ENCODE peak calls at places on chromosome 19, in four cellular contexts. One of them, this sample, is unnamed.

GRCh38 chr19:33426621-33427475 is 53.3 kb downstream of the CEBPG start:
- DNase-seq in aorta: peak; percentile 62
- DNase-seq in AG04450: no peak
- DNase-seq in neuronal stem cell: no peak
- DNase-seq in this sample: peak; percentile 24

GRCh38 chr19:41707502-41707812 is 969 bp upstream of the CEACAM5 start:
- DNase-seq in aorta: no peak
- DNase-seq in AG04450: no peak
- DNase-seq in neuronal stem cell: no peak
- DNase-seq in this sample: no peak

GRCh38 chr19:35260694-35261304 is 8.0 kb upstream of the USF2 start:
- DNase-seq in aorta: peak; percentile 40
- DNase-seq in AG04450: no peak
- DNase-seq in neuronal stem cell: no peak
- DNase-seq in this sample: no peak

GRCh38 chr19:53917356-53917755 is 8.3 kb downstream of the CACNG7 start:
- DNase-seq in aorta: no peak
- DNase-seq in neuronal stem cell: no peak
- DNase-seq in AG04450: no peak
- DNase-seq in this sample: no peak

GRCh38 chr19:35740108-35740422 is 2.2 kb downstream of the IGFLR1 start:
- DNase-seq in aorta: no peak
- DNase-seq in AG04450: no peak
- DNase-seq in neuronal stem cell: no peak
- DNase-seq in this sample: no peak

GRCh38 chr19:42093505-42093904 is 17.5 kb downstream of the ZNF574 start:
- DNase-seq in AG04450: no peak
- DNase-seq in neuronal stem cell: no peak
- DNase-seq in aorta: no peak
- DNase-seq in this sample: no peak

GRCh38 chr19:18697680-18698079 is 14.2 kb downstream of the CRTC1 start:
- DNase-seq in AG04450: no peak
- DNase-seq in neuronal stem cell: no peak
- DNase-seq in aorta: no peak
- DNase-seq in this sample: no peak

GRCh38 chr19:38388310-38389100 is at the start of gene SPRED3:
- DNase-seq in aorta: peak; percentile 87
- DNase-seq in AG04450: no peak
- DNase-seq in neuronal stem cell: no peak
- DNase-seq in this sample: peak; percentile 52

GRCh38 chr19:41409288-41409687 is 11.7 kb downstream of the BCKDHA start:
- DNase-seq in AG04450: no peak
- DNase-seq in neuronal stem cell: no peak
- DNase-seq in aorta: no peak
- DNase-seq in this sample: no peak

GRCh38 chr19:5718579-5719273 is 1.2 kb downstream of the LONP1 start:
- DNase-seq in AG04450: peak; percentile 63
- DNase-seq in neuronal stem cell: no peak
- DNase-seq in aorta: no peak
- DNase-seq in this sample: no peak

GRCh38 chr19:13906525-13906904 is 514 bp downstream of the CC2D1A start:
- DNase-seq in aorta: no peak
- DNase-seq in neuronal stem cell: no peak
- DNase-seq in AG04450: no peak
- DNase-seq in this sample: no peak

GRCh38 chr19:17606786-17607185 is 51.3 kb downstream of the COLGALT1 start:
- DNase-seq in AG04450: no peak
- DNase-seq in neuronal stem cell: no peak
- DNase-seq in aorta: no peak
- DNase-seq in this sample: no peak

GRCh38 chr19:1634938-1635243 is 17.5 kb downstream of the TCF3 start:
- DNase-seq in aorta: no peak
- DNase-seq in AG04450: no peak
- DNase-seq in neuronal stem cell: no peak
- DNase-seq in this sample: no peak

GRCh38 chr19:1632462-1633268 is 19.8 kb downstream of the TCF3 start:
- DNase-seq in aorta: no peak
- DNase-seq in neuronal stem cell: no peak
- DNase-seq in AG04450: no peak
- DNase-seq in this sample: no peak

GRCh38 chr19:1633269-1633606 is 19.2 kb downstream of the TCF3 start:
- DNase-seq in AG04450: no peak
- DNase-seq in aorta: no peak
- DNase-seq in neuronal stem cell: no peak
- DNase-seq in this sample: peak; percentile 39

GRCh38 chr19:1634242-1634937 is 18.0 kb downstream of the TCF3 start:
- DNase-seq in aorta: no peak
- DNase-seq in neuronal stem cell: no peak
- DNase-seq in AG04450: no peak
- DNase-seq in this sample: peak; percentile 21

DNA sequence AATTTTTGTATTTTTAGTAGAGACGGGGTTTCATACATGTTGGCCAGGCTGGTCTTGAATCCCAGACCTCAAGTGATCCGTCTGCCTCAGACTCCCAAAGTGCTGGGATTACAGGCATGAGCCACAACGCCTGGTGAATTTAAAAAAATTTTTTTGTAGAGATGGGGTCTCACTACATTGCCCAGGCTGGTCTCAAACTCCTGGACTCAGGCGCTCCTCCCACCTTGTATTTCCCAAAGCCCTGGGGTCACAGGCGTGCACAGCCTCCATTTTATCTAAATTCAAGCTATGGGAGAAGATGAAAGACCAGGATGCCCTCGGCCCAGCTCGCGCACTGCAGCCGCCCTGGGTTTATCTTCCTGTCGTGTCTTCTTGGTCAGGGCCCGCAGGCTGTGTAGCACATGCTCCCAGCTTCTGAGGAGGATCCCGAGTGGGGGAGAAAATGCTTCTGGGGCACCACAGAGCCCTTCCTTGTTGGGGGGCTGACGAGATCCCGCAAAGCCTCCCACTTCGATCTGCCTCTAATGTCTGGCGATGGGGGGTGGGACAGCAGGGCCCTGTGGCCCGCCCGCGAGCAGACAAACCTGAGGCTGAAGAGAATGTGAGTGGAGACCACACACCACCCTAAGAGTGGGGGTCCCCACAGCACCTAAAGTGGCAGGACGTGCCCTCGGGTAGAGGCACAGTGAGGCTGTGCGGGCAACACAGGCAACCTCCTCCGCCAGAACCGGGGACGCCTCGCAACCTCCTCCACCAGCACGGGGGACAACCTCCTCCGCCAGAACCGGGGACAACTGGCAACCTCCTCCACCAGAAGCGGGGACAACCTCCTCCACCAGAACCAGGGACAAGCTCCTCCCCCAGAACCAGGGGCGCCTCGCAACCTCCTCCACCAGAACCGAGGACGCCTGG is 15.8 kb downstream of the TCF3 start:
- DNase-seq in aorta: no peak
- DNase-seq in neuronal stem cell: no peak
- DNase-seq in AG04450: no peak
- DNase-seq in this sample: no peak
- H3K27ac ChIP-seq in aorta: no peak overlapping the region
- H3K27ac ChIP-seq in neuronal stem cell: no peak overlapping the region
- H3K27ac ChIP-seq in AG04450: no peak overlapping the region
- H3K27ac ChIP-seq in this sample: no peak overlapping the region

DNA sequence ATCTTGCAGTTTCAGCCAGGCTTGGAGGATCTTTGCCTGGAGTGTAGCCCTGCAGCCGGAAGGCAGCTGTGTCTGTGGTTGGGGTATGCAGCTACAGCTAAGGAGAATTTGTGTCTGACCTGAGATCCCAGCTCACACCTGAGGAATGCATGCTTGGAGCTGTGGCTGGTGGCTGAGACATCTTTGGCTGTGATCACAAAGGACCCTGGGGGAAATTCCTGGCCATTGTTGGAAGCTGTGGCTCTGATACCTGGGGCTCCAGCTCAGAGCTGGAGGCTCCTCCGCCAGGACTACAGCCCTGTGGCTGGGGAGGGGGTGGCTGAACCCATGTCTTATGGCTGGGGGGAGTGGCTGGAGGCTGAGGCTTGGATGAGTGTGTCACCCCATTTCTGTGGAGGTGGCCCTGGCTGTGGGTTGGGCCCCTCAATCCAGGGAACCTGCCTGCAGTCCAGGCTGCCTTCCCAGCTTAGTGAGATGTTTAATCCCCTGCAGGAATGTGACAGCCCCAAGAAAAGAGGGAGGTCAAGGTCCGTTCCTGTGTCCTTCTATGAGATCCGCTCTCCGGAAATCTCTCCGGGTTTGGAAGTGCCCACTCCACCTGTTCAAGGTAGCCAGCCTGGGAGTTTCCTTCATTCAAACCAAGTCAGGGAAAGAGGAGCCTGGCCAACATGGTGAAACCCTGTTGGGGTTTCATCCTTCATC is 27.6 kb downstream of the ARHGEF18 start:
- DNase-seq in aorta: peak; percentile 31
- DNase-seq in neuronal stem cell: no peak
- DNase-seq in AG04450: no peak
- DNase-seq in this sample: no peak
- H3K27ac ChIP-seq in aorta: no peak overlapping the region
- H3K27ac ChIP-seq in neuronal stem cell: no peak overlapping the region
- H3K27ac ChIP-seq in AG04450: no peak overlapping the region
- H3K27ac ChIP-seq in this sample: no peak overlapping the region

GRCh38 chr19:2309734-2310362 is 1.9 kb upstream of the LINGO3 start:
- DNase-seq in neuronal stem cell: no peak
- DNase-seq in aorta: no peak
- DNase-seq in AG04450: no peak
- DNase-seq in this sample: no peak

GRCh38 chr19:2315818-2316353 is 7.9 kb upstream of the LINGO3 start:
- DNase-seq in neuronal stem cell: peak; percentile 48
- DNase-seq in AG04450: no peak
- DNase-seq in aorta: no peak
- DNase-seq in this sample: peak; percentile 89

GRCh38 chr19:2315121-2315817 is 7.3 kb upstream of the LINGO3 start:
- DNase-seq in neuronal stem cell: no peak
- DNase-seq in aorta: no peak
- DNase-seq in AG04450: no peak
- DNase-seq in this sample: no peak

GRCh38 chr19:2311093-2311492 is 3.1 kb upstream of the LINGO3 start:
- DNase-seq in aorta: no peak
- DNase-seq in neuronal stem cell: no peak
- DNase-seq in AG04450: no peak
- DNase-seq in this sample: no peak

GRCh38 chr19:2312819-2313501 is 5.0 kb upstream of the LINGO3 start:
- DNase-seq in aorta: no peak
- DNase-seq in AG04450: no peak
- DNase-seq in neuronal stem cell: no peak
- DNase-seq in this sample: no peak
- H3K27ac ChIP-seq in aorta: no peak overlapping the region
- H3K27ac ChIP-seq in AG04450: no peak overlapping the region
- H3K27ac ChIP-seq in neuronal stem cell: no peak overlapping the region
- H3K27ac ChIP-seq in this sample: no peak overlapping the region

DNA sequence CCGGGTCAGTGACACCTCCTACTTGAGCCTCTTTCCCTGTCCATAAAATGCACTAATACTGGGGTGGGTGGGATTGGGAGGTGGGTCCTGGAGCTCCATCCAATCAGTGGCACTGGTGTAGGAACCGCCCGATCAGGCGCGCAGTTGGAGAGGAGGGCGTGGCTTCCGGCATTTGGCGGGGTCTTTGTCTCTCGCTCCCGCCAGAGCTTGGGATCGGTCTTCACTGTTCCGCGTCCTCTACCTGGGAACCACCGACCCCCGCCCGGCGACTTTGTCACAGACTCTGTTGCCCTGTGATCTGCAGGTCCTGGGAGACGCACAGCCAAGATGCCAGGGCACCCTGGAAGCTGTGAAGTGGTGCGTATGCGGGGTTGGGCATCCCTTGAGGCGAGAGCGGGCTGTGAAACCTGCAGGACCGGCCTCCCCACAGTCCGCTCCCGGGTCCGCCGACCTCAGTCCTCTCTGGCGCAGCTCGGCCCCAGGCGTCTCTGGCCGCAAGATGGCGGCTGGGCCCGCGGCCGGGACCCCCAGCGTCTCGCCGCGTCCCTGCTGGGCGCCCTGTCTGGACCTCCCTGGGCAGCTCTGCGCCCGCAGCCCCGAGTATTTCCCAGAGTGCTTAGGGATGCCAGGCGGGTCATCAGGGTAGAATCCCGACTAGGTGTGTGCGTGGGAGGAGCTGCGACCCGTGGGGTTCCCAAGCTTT is 41.6 kb upstream of the ZNF730 start:
- DNase-seq in aorta: peak; percentile 84
- DNase-seq in AG04450: peak; percentile 41
- DNase-seq in neuronal stem cell: peak; percentile 81
- DNase-seq in this sample: peak; percentile 78
- H3K27ac ChIP-seq in aorta: peak overlapping the region; percentile 7
- H3K27ac ChIP-seq in AG04450: peak overlapping the region; percentile 57
- H3K27ac ChIP-seq in neuronal stem cell: peak overlapping the region; percentile 98
- H3K27ac ChIP-seq in this sample: no peak overlapping the region

DNA sequence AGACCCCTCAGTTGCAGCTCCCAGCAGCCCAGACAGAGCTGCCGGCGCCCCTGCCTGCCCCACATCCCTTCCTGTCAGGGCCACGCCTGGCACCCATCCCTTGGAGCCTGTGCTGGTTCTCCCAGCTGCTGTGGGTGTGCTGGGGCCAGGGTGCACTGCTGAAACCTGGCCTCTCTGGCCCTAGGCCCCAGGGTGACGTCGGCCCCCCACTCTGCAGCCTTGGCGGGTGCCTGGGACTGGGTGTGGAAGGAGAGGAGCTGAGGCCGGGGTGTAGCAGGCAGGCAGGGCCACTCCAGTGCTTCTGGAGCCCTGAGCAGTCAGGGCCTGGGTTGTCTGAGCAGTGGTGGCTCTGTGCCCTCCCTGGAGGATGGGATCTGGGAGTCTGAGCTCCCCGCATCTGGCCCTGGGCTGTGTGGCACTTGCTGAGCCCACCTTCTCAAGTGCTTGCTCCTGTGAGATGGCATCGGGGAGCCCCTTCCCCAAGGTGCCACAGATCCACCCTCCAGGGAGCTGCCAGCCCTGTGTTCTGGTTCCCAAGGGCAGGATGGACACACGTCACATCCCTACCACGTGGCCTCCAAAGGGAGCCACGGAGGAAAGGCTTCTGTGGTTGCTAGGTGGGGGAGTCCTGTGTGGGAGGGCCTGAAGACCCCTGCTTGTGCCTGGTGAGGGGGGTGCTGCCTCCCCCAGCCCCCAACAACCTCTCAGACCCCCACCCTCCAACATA is 5.2 kb downstream of the PLEKHJ1 start:
- DNase-seq in neuronal stem cell: no peak
- DNase-seq in aorta: no peak
- DNase-seq in AG04450: no peak
- DNase-seq in this sample: peak; percentile 48
- H3K27ac ChIP-seq in neuronal stem cell: no peak overlapping the region
- H3K27ac ChIP-seq in aorta: no peak overlapping the region
- H3K27ac ChIP-seq in AG04450: peak overlapping the region; percentile 21
- H3K27ac ChIP-seq in this sample: no peak overlapping the region

GRCh38 chr19:46303345-46303701 is 6.5 kb downstream of the HIF3A start:
- DNase-seq in aorta: no peak
- DNase-seq in neuronal stem cell: no peak
- DNase-seq in AG04450: no peak
- DNase-seq in this sample: peak; percentile 75
- H3K27ac ChIP-seq in aorta: no peak overlapping the region
- H3K27ac ChIP-seq in neuronal stem cell: peak overlapping the region; percentile 25
- H3K27ac ChIP-seq in AG04450: no peak overlapping the region
- H3K27ac ChIP-seq in this sample: peak overlapping the region; percentile 22